ENCODE peak calls at places on chromosomes 7 and 10, in nine cellular contexts. L is dorsolateral prefrontal cortex, W is ovary, M is cardiac fibroblast, Y is astrocyte of the spinal cord, X is esophagus squamous epithelium, D is psoas muscle, E is pancreas, V is thoracic aorta. Q is an unnamed sample.

GRCh38 chr10:17386021-17386420 is 68.4 kb downstream of the ST8SIA6 start:
- DNase-seq in L (no peak), W (no peak), M (no peak), Y (no peak), X (no peak), D (no peak), E (no peak), V (no peak), Q (no peak)

GRCh38 chr10:71277914-71278665 is 41.0 kb upstream of the SLC29A3 start:
- DNase-seq in L (no peak), W (no peak), M (no peak), Y (no peak), X (no peak), D (no peak), E (no peak), V (no peak), Q (no peak)

GRCh38 chr10:124308351-124308645 is 110.4 kb downstream of the OAT start:
- DNase-seq in L (no peak), W (no peak), M (no peak), Y (no peak), X (no peak), D (no peak), E (no peak), V (no peak), Q (no peak)

GRCh38 chr7:69109131-69109740 is 489.0 kb upstream of the AUTS2 start:
- DNase-seq in L (no peak), W (no peak), M (no peak), Y (no peak), X (no peak), D (no peak), E (no peak), V (no peak), Q (no peak)

GRCh38 chr7:45662540-45663166 is 88.5 kb downstream of the ADCY1 start:
- DNase-seq in L (no peak), W (no peak), M (no peak), Y (no peak), X (no peak), D (no peak), E (no peak), V (no peak), Q (no peak)

GRCh38 chr7:21028186-21028989 is 241.7 kb upstream of the SP8 start:
- DNase-seq in L (no peak), W (no peak), M (no peak), Y (peak), X (no peak), D (no peak), E (no peak), V (no peak), Q (no peak)

GRCh38 chr7:74474271-74474865 is 20.7 kb downstream of the GTF2IRD1 start:
- DNase-seq in L (no peak), W (no peak), M (no peak), Y (no peak), X (no peak), D (no peak), E (no peak), V (no peak), Q (peak)

GRCh38 chr7:138898255-138898654 is 82.9 kb downstream of the KIAA1549 start:
- DNase-seq in L (no peak), W (no peak), M (no peak), Y (no peak), X (no peak), D (no peak), E (no peak), V (no peak), Q (no peak)

GRCh38 chr7:138992052-138992531 is 10.9 kb upstream of the KIAA1549 start:
- DNase-seq in L (no peak), W (no peak), M (peak), Y (peak), X (no peak), D (no peak), E (no peak), V (no peak), Q (no peak)

GRCh38 chr7:95391761-95392160 is 4.4 kb downstream of the PON3 start:
- DNase-seq in L (no peak), W (no peak), M (peak), Y (no peak), X (no peak), D (no peak), E (no peak), V (no peak), Q (no peak)

GRCh38 chr7:1940402-1940786 is 270.3 kb downstream of the ELFN1 start:
- DNase-seq in L (peak), W (no peak), M (peak), Y (peak), X (peak), D (peak), E (no peak), V (no peak), Q (peak)

GRCh38 chr7:92134271-92135099 is at the start of gene CYP51A1:
- DNase-seq in L (peak), W (peak), M (peak), Y (peak), X (peak), D (peak), E (peak), V (peak), Q (peak)
- TF ChIP-seq CTCF in L (peak), W (peak), M (no peak), Y (peak), X (peak), D (no peak), E (peak), V (no peak), Q (peak)

GRCh38 chr7:52498319-52498718 is 537.1 kb upstream of the POM121L12 start:
- DNase-seq in L (no peak), W (no peak), M (no peak), Y (no peak), X (no peak), D (no peak), E (no peak), V (no peak), Q (no peak)
- TF ChIP-seq CTCF in L (no peak), W (no peak), M (no peak), Y (no peak), X (no peak), D (no peak), E (no peak), V (no peak), Q (no peak)

GRCh38 chr10:43667736-43668371 is 19.2 kb upstream of the ZNF32 start:
- DNase-seq in L (no peak), W (no peak), M (no peak), Y (no peak), X (no peak), D (no peak), E (no peak), V (no peak), Q (no peak)

GRCh38 chr10:43676360-43676759 is 27.7 kb upstream of the ZNF32 start:
- DNase-seq in L (no peak), W (no peak), M (no peak), Y (no peak), X (no peak), D (no peak), E (no peak), V (no peak), Q (no peak)

GRCh38 chr10:43673471-43673870 is 24.8 kb upstream of the ZNF32 start:
- DNase-seq in L (no peak), W (no peak), M (no peak), Y (no peak), X (no peak), D (no peak), E (no peak), V (no peak), Q (no peak)

GRCh38 chr10:43674546-43675205 is 26.0 kb upstream of the ZNF32 start:
- DNase-seq in L (no peak), W (no peak), M (peak), Y (no peak), X (no peak), D (no peak), E (no peak), V (no peak), Q (no peak)

GRCh38 chr10:43671659-43672555 is 23.2 kb upstream of the ZNF32 start:
- DNase-seq in L (no peak), W (peak), M (peak), Y (peak), X (no peak), D (no peak), E (peak), V (no peak), Q (no peak)
- TF ChIP-seq CTCF in L (peak), W (peak), M (peak), Y (peak), X (peak), D (peak), E (peak), V (peak), Q (peak)

GRCh38 chr10:21953585-21954057 is 49.9 kb downstream of the DNAJC1 start:
- DNase-seq in L (no peak), W (no peak), M (peak), Y (peak), X (no peak), D (no peak), E (no peak), V (no peak), Q (no peak)
- TF ChIP-seq CTCF in L (peak), W (no peak), M (peak), Y (peak), X (no peak), D (peak), E (no peak), V (peak), Q (peak)